ENCODE peak calls at places on chromosomes 12 and 14, in ten cellular contexts. U is endothelial cell; B is central memory CD8-positive, alpha-beta T cell; Y is T-helper 17 cell; J is suprapubic skin; F is fibroblast of the conjunctiva; Q is stimulated activated CD4-positive, alpha-beta T cell treated with anti-CD3 and anti-CD28 coated beads, Interleukin-2, amount 100 ng/mL, for 24 hours; L is AG09309; S is amygdala; X is ovary. H is an unnamed sample.

GRCh38 chr12:8697476-8698131 is at the start of gene RIMKLB:
- DNase-seq in B (peak; percentile 52), Y (peak; percentile 67), F (no peak), J (peak; percentile 88), S (peak; percentile 46), Q (peak; percentile 78), X (peak; percentile 89), L (no peak), U (peak; percentile 78), H (peak; percentile 95)

GRCh38 chr12:28035483-28035882 is 63.0 kb upstream of the PTHLH start:
- DNase-seq in Q (no peak), S (no peak), Y (no peak), B (no peak), X (no peak), F (peak; percentile 47), U (no peak), J (no peak), L (no peak), H (no peak)

GRCh38 chr12:113700943-113701342 is 229.3 kb upstream of the LHX5 start:
- DNase-seq in J (no peak), B (no peak), L (peak; percentile 46), X (no peak), S (no peak), Q (no peak), F (peak; percentile 10), Y (no peak), U (no peak), H (no peak)

GRCh38 chr12:64611430-64612286 is 1.4 kb downstream of the RASSF3 start:
- DNase-seq in X (peak; percentile 45), S (no peak), F (no peak), Y (no peak), Q (peak; percentile 20), J (no peak), B (peak; percentile 12), L (no peak), U (peak; percentile 33), H (peak; percentile 88)

GRCh38 chr14:89242871-89243270 is 174.2 kb downstream of the FOXN3 start:
- DNase-seq in B (no peak), J (no peak), L (no peak), Q (no peak), Y (no peak), U (no peak), X (no peak), S (no peak), F (no peak), H (no peak)

GRCh38 chr12:123436017-123436964 is at the start of gene RILPL2:
- DNase-seq in U (peak; percentile 73), F (peak; percentile 61), X (peak; percentile 90), J (peak; percentile 96), B (peak; percentile 90), S (peak; percentile 41), L (peak; percentile 38), Y (peak; percentile 88), Q (peak; percentile 97), H (peak; percentile 96)

GRCh38 chr12:113186033-113186365 is 478 bp downstream of the RITA1 start:
- DNase-seq in S (no peak), X (no peak), J (no peak), F (no peak), U (no peak), L (no peak), B (no peak), Y (no peak), Q (no peak), H (no peak)

GRCh38 chr12:52307836-52308806 is 13.1 kb downstream of the KRT83 start:
- DNase-seq in F (no peak), U (peak; percentile 71), Y (no peak), X (no peak), L (no peak), S (peak; percentile 28), Q (peak; percentile 66), B (peak; percentile 20), J (no peak), H (peak; percentile 56)

GRCh38 chr12:10672231-10672868 is 1.5 kb downstream of the STYK1 start:
- DNase-seq in S (no peak), X (no peak), U (no peak), Y (no peak), F (no peak), Q (no peak), J (no peak), L (no peak), B (peak; percentile 56), H (no peak)

GRCh38 chr14:72420749-72421452 is 473.0 kb downstream of the DPF3 start:
- DNase-seq in Y (peak; percentile 52), S (peak; percentile 12), L (peak; percentile 10), X (peak; percentile 78), J (peak; percentile 82), U (peak; percentile 96), B (peak; percentile 26), F (peak; percentile 43), Q (peak; percentile 88), H (no peak)

GRCh38 chr12:120213758-120214157 is 12.8 kb upstream of the RPLP0 start:
- DNase-seq in B (no peak), U (no peak), L (no peak), Q (no peak), J (no peak), X (no peak), S (no peak), F (no peak), Y (no peak), H (no peak)

GRCh38 chr12:113185180-113186032 is at the start of the genes DDX54 and RITA1:
- DNase-seq in U (peak; percentile 76), L (no peak), F (no peak), X (peak; percentile 82), S (peak; percentile 51), J (peak; percentile 88), B (peak; percentile 74), Y (peak; percentile 77), Q (peak; percentile 83), H (peak; percentile 81)

GRCh38 chr14:79638647-79639266 is 572.5 kb downstream of the DIO2 start:
- DNase-seq in L (no peak), X (no peak), Y (no peak), B (no peak), J (no peak), Q (no peak), F (no peak), U (no peak), S (no peak), H (no peak)

GRCh38 chr14:102498005-102498677 is 11.4 kb downstream of the ANKRD9 start:
- DNase-seq in S (no peak), X (no peak), F (no peak), L (no peak), U (no peak), J (no peak), Y (no peak), B (no peak), Q (no peak), H (no peak)

GRCh38 chr12:43766291-43766690 is 7.5 kb downstream of the IRAK4 start:
- DNase-seq in J (no peak), U (no peak), Y (no peak), X (no peak), B (no peak), L (no peak), S (no peak), Q (no peak), F (no peak), H (no peak)

GRCh38 chr14:95508377-95508776 is 8.1 kb downstream of the SYNE3 start:
- DNase-seq in U (no peak), X (peak; percentile 15), F (no peak), Q (no peak), Y (no peak), L (no peak), S (no peak), J (peak; percentile 52), B (no peak), H (no peak)

GRCh38 chr12:93851245-93851665 is 174.1 kb downstream of the CRADD start:
- DNase-seq in Q (peak; percentile 10), B (no peak), Y (no peak), F (no peak), S (no peak), J (no peak), U (no peak), L (no peak), X (no peak), H (no peak)

GRCh38 chr14:28382460-28383220 is 383.9 kb upstream of the FOXG1 start:
- DNase-seq in Y (no peak), S (no peak), J (no peak), X (no peak), F (peak; percentile 85), U (no peak), Q (no peak), L (no peak), B (no peak), H (no peak)